ENCODE peak calls at places on chromosomes 12 and 14, in five cellular contexts. Z is K562, Y is stomach, I is lower leg skin, F is transverse colon. W is an unnamed sample.

GRCh38 chr14:65336191-65336591 is 76.3 kb upstream of the FUT8 start:
- DNase-seq in I (no peak), Z (no peak), Y (no peak), F (no peak), W (no peak)

GRCh38 chr12:111314949-111315539 is 53.9 kb downstream of the PHETA1 start:
- DNase-seq in F (no peak), I (no peak), Y (no peak), Z (no peak), W (peak; percentile 50)

GRCh38 chr12:92356405-92356804 is 210.8 kb upstream of the BTG1 start:
- DNase-seq in Z (no peak), F (no peak), I (no peak), Y (no peak), W (no peak)

GRCh38 chr14:86790408-86791364 is 1202.3 kb downstream of the GALC start:
- DNase-seq in Z (no peak), I (no peak), F (no peak), Y (no peak), W (no peak)

GRCh38 chr12:24748326-24748725 is 200.6 kb downstream of the BCAT1 start:
- DNase-seq in Y (no peak), Z (no peak), I (no peak), F (no peak), W (no peak)

GRCh38 chr14:51533877-51534553 is 117.7 kb upstream of the FRMD6 start:
- DNase-seq in F (no peak), Y (no peak), I (no peak), Z (no peak), W (no peak)

GRCh38 chr12:20319374-20319773 is 49.0 kb upstream of the PDE3A start:
- DNase-seq in Z (no peak), I (no peak), Y (no peak), F (no peak), W (no peak)

GRCh38 chr12:54932691-54933090 is 51.9 kb downstream of the TESPA1 start:
- DNase-seq in Z (no peak), F (no peak), Y (no peak), I (no peak), W (no peak)

GRCh38 chr12:112978163-112979081 is at the start of gene OAS2:
- DNase-seq in F (peak; percentile 80), Y (peak; percentile 80), Z (no peak), I (peak; percentile 89), W (peak; percentile 50)

GRCh38 chr14:71682337-71682736 is 249.9 kb upstream of the RGS6 start:
- DNase-seq in F (no peak), I (no peak), Z (no peak), Y (no peak), W (no peak)

GRCh38 chr12:118299791-118300460 is 72.8 kb downstream of the TAOK3 start:
- DNase-seq in Z (no peak), Y (no peak), F (no peak), I (no peak), W (no peak)

GRCh38 chr12:127393896-127394295 is 873.1 kb upstream of the TMEM132C start:
- DNase-seq in Y (no peak), Z (no peak), I (no peak), F (no peak), W (peak; percentile 54)

GRCh38 chr12:61993734-61994345 is 266.4 kb upstream of the USP15 start:
- DNase-seq in Z (peak; percentile 7), F (no peak), I (no peak), Y (no peak), W (no peak)

GRCh38 chr12:48903982-48904411 is 21.3 kb downstream of the FKBP11 start:
- DNase-seq in Z (peak; percentile 82), I (peak; percentile 91), F (peak; percentile 75), Y (peak; percentile 70), W (peak; percentile 43)

GRCh38 chr12:19450362-19450761 is 11.1 kb downstream of the AEBP2 start:
- DNase-seq in I (no peak), F (no peak), Z (no peak), Y (no peak), W (no peak)

GRCh38 chr12:55637467-55637866 is 775 bp downstream of the OR10P1 start:
- DNase-seq in I (no peak), Z (no peak), F (no peak), Y (no peak), W (no peak)

GRCh38 chr14:95614335-95614734 is 71.9 kb upstream of the TCL1B start:
- DNase-seq in Z (no peak), Y (no peak), F (no peak), I (no peak), W (no peak)

GRCh38 chr12:56688129-56688845 is at the start of gene PTGES3:
- DNase-seq in F (peak; percentile 98), Z (peak; percentile 95), Y (peak; percentile 98), I (peak; percentile 100), W (peak; percentile 91)
- TF ChIP-seq POLR2A in F (peak; percentile 97), Z (peak; percentile 98), Y (no peak), I (no peak), W (peak; percentile 83)

GRCh38 chr12:31323466-31324115 is 2.4 kb downstream of the SINHCAF start:
- DNase-seq in I (peak; percentile 87), Z (peak; percentile 35), F (peak; percentile 57), Y (peak; percentile 51), W (peak; percentile 28)

GRCh38 chr12:31325524-31325875 is 450 bp downstream of the SINHCAF start:
- DNase-seq in Z (peak; percentile 41), I (peak; percentile 87), Y (peak; percentile 33), F (no peak), W (no peak)

GRCh38 chr12:31324845-31325523 is 966 bp downstream of the SINHCAF start:
- DNase-seq in Y (peak; percentile 55), I (peak; percentile 92), Z (peak; percentile 43), F (peak; percentile 61), W (peak; percentile 32)

GRCh38 chr12:31322651-31323248 is 3.2 kb downstream of the SINHCAF start:
- DNase-seq in Y (no peak), F (peak; percentile 13), I (no peak), Z (no peak), W (peak; percentile 34)

GRCh38 chr12:31324116-31324844 is 1.7 kb downstream of the SINHCAF start:
- DNase-seq in I (peak; percentile 93), F (peak; percentile 81), Y (peak; percentile 83), Z (peak; percentile 42), W (peak; percentile 52)
- TF ChIP-seq POLR2A in I (no peak), F (no peak), Y (no peak), Z (peak; percentile 34), W (no peak)

DNA sequence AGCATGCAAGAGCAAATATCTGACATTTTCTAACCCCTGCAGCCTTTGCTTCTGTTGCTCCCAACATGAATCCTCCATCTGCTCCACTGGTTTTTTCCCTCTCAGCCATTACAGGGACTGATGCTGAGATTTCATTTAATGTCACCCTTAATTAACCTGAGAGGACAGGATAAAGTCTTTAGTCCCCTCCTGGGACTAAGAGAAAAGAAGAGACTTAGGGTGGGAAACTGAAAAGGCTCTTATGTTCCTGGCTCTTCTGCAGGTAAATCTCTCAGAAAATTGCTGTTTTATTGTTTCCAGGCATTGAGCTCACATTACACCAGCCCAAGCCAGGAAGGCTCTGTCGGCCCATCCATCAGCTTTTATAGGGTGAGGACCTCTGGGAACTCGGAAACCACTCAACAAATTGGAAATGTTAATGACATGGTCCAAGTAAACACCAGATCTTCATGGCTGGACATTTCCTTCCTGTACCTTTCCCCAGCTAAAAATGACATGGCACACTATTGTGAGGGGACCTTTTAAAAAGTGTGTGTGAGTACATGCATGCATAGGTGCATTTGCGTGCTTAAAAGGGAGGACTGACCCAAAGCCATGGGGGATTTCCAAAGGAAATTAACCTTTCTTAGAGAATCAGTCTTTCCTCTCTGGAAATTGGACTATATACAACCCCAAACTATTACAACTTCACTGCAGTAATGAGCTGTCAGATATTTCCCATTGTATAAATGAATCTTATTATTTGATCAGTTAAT is 408.1 kb upstream of the TMTC1 start:
- DNase-seq in F (no peak), Y (no peak), Z (no peak), I (no peak), W (no peak)
- TF ChIP-seq POLR2A in F (no peak), Y (no peak), Z (no peak), I (no peak), W (no peak)

DNA sequence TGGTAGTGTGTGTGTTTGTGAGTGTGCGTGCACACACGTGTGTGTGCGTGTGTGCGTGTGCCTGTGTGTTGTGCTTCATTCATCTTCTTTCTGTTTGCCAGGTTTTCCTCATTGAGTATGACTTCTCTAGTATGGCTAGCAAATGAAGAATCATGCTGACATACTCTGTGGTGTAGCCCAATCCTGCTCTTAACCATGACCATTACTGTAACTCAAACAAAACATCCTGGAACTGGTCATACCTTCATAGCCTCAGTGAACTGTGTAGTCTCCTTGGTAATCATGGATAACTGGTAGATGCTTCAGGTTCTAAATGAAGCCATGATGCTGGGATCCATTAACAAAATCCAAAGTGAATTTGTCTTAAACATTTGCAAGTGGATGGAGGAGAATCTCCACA is 1117.7 kb downstream of the BCL11B start:
- DNase-seq in I (no peak), Z (no peak), Y (no peak), F (no peak), W (no peak)
- TF ChIP-seq POLR2A in I (no peak), Z (no peak), Y (no peak), F (no peak), W (no peak)

GRCh38 chr14:103517172-103517566 is 5.5 kb downstream of the CKB start:
- DNase-seq in Y (no peak), Z (no peak), I (no peak), F (no peak), W (no peak)

GRCh38 chr14:103517626-103518415 is 4.8 kb downstream of the CKB start:
- DNase-seq in Y (peak; percentile 64), F (peak; percentile 64), Z (no peak), I (no peak), W (no peak)

GRCh38 chr14:103519043-103519836 is 3.4 kb downstream of the CKB start:
- DNase-seq in Z (peak; percentile 51), F (no peak), I (no peak), Y (peak; percentile 43), W (no peak)

GRCh38 chr14:103519837-103520212 is 2.8 kb downstream of the CKB start:
- DNase-seq in F (no peak), Y (peak; percentile 46), Z (no peak), I (peak; percentile 90), W (no peak)

GRCh38 chr14:103518416-103519042 is 4.1 kb downstream of the CKB start:
- DNase-seq in I (peak; percentile 91), Y (peak; percentile 81), Z (peak; percentile 69), F (peak; percentile 80), W (peak; percentile 89)
- TF ChIP-seq POLR2A in I (no peak), Y (no peak), Z (no peak), F (no peak), W (no peak)

DNA sequence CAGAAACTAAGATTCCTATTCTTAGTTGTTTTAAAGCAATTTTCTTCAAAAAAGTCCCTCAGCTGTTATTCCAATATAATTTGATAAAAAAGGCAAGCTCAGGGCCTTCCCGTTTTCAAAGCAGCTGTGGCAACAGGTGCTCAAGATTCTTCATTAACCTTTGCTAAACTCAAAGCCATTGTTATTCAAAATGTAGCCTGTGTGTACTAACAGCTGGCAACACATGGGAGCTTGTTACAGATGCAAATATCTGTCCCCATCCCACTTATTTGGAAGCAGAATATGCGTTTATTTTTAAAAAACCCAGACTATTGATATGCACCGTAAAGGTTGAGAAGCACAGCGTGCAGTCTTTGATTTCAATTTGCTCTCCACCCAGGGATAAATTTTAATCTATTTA is 210.4 kb upstream of the SYT10 start:
- DNase-seq in I (no peak), F (no peak), Z (no peak), Y (no peak), W (no peak)
- TF ChIP-seq POLR2A in I (no peak), F (no peak), Z (no peak), Y (no peak), W (no peak)

GRCh38 chr12:4287325-4288290 is 14.0 kb downstream of the CCND2 start:
- DNase-seq in F (no peak), Y (no peak), Z (no peak), I (no peak), W (no peak)
- TF ChIP-seq POLR2A in F (no peak), Y (no peak), Z (no peak), I (no peak), W (no peak)

W was measured in H54.